ENCODE peak calls at places on chromosomes 6 and 20, in ten cellular contexts. F is AG08395; R is GM04504; D is stimulated activated CD8-positive, alpha-beta memory T cell treated with anti-CD3 and anti-CD28 coated beads, Interleukin-15, amount 100 ng/mL, for 1 hour; W is kidney tubule cell; Z is WERI-Rb-1; G is neural crest cell; K is fibroblast of lung; S is natural killer cell; E is CD4-positive, alpha-beta memory T cell. V is an unnamed sample.

GRCh38 chr6:47413752-47414516 is 63.7 kb upstream of the CD2AP start:
- DNase-seq in F (peak; percentile 63), R (no peak), D (no peak), W (peak; percentile 82), Z (peak; percentile 54), G (no peak), K (peak; percentile 64), S (no peak), E (peak; percentile 50), V (no peak)

GRCh38 chr6:37558646-37559045 is 59.0 kb upstream of the CCDC167 start:
- DNase-seq in F (no peak), R (no peak), D (no peak), W (no peak), Z (no peak), G (no peak), K (no peak), S (no peak), E (no peak), V (no peak)

GRCh38 chr20:63024573-63025392 is 18.0 kb upstream of the BHLHE23 start:
- DNase-seq in F (no peak), R (no peak), D (no peak), W (no peak), Z (peak; percentile 70), G (no peak), K (no peak), S (no peak), E (no peak), V (no peak)

GRCh38 chr6:25311251-25311910 is 32.2 kb downstream of the CARMIL1 start:
- DNase-seq in F (peak; percentile 64), R (peak; percentile 51), D (no peak), W (peak; percentile 85), Z (no peak), G (no peak), K (peak; percentile 76), S (no peak), E (no peak), V (no peak)

GRCh38 chr6:110593637-110594036 is 117.2 kb upstream of the SLC22A16 start:
- DNase-seq in F (no peak), R (no peak), D (no peak), W (no peak), Z (no peak), G (no peak), K (no peak), S (no peak), E (no peak), V (no peak)

GRCh38 chr20:10034717-10035571 is at the start of gene ANKEF1:
- DNase-seq in F (peak; percentile 60), R (peak; percentile 11), D (peak; percentile 56), W (peak; percentile 86), Z (peak; percentile 88), G (peak; percentile 57), K (peak; percentile 35), S (peak; percentile 68), E (peak; percentile 82), V (peak; percentile 3)

GRCh38 chr20:7967199-7967844 is 27.1 kb upstream of the HAO1 start:
- DNase-seq in F (peak; percentile 71), R (peak; percentile 73), D (no peak), W (peak; percentile 29), Z (peak; percentile 11), G (no peak), K (peak; percentile 85), S (no peak), E (no peak), V (peak; percentile 35)

GRCh38 chr20:5864873-5865582 is 85.3 kb downstream of the TRMT6 start:
- DNase-seq in F (peak; percentile 49), R (no peak), D (no peak), W (peak; percentile 42), Z (no peak), G (no peak), K (peak; percentile 66), S (no peak), E (peak; percentile 60), V (no peak)

GRCh38 chr6:28335040-28335563 is 846 bp downstream of the ZSCAN31 start:
- DNase-seq in F (no peak), R (no peak), D (no peak), W (no peak), Z (no peak), G (no peak), K (no peak), S (no peak), E (no peak), V (no peak)

GRCh38 chr6:11279213-11279780 is 46.8 kb upstream of the NEDD9 start:
- DNase-seq in F (peak; percentile 17), R (no peak), D (no peak), W (no peak), Z (no peak), G (no peak), K (no peak), S (no peak), E (no peak), V (no peak)

GRCh38 chr6:31575335-31575901 is at the start of gene TNF:
- DNase-seq in F (no peak), R (no peak), D (no peak), W (peak; percentile 89), Z (no peak), G (no peak), K (no peak), S (no peak), E (peak; percentile 92), V (no peak)

GRCh38 chr6:92559002-92559401 is 860.4 kb downstream of the EPHA7 start:
- DNase-seq in F (no peak), R (no peak), D (no peak), W (no peak), Z (no peak), G (no peak), K (no peak), S (no peak), E (no peak), V (no peak)

GRCh38 chr6:11168091-11168635 is 56.6 kb upstream of the ERVFRD-1 start:
- DNase-seq in F (no peak), R (no peak), D (no peak), W (no peak), Z (no peak), G (no peak), K (no peak), S (no peak), E (no peak), V (no peak)

GRCh38 chr6:88780714-88781389 is 182.6 kb downstream of the RNGTT start:
- DNase-seq in F (peak; percentile 45), R (peak; percentile 32), D (peak; percentile 12), W (peak; percentile 66), Z (peak; percentile 46), G (peak; percentile 41), K (peak; percentile 48), S (no peak), E (peak; percentile 51), V (peak; percentile 11)

GRCh38 chr20:37479925-37480691 is 40.9 kb upstream of the NNAT start:
- DNase-seq in F (no peak), R (no peak), D (no peak), W (no peak), Z (no peak), G (no peak), K (no peak), S (no peak), E (no peak), V (no peak)

GRCh38 chr20:49987868-49988690 is 5.3 kb downstream of the SNAI1 start:
- DNase-seq in F (no peak), R (no peak), D (no peak), W (peak; percentile 53), Z (no peak), G (no peak), K (peak; percentile 61), S (no peak), E (no peak), V (no peak)

GRCh38 chr6:148747493-148748160 is 797 bp downstream of the UST start:
- DNase-seq in F (no peak), R (peak; percentile 19), D (no peak), W (peak; percentile 16), Z (peak; percentile 35), G (peak; percentile 47), K (peak; percentile 45), S (peak; percentile 49), E (peak; percentile 82), V (no peak)

GRCh38 chr6:30263734-30264133 is 50.5 kb upstream of the TRIM26 start:
- DNase-seq in F (peak; percentile 60), R (peak; percentile 69), D (no peak), W (peak; percentile 61), Z (no peak), G (no peak), K (peak; percentile 67), S (no peak), E (no peak), V (peak; percentile 38)

GRCh38 chr6:42482126-42482525 is 30.4 kb upstream of the TRERF1 start:
- DNase-seq in F (no peak), R (no peak), D (no peak), W (no peak), Z (no peak), G (no peak), K (no peak), S (no peak), E (no peak), V (no peak)

GRCh38 chr6:116954335-116954734 is 77.3 kb downstream of the RFX6 start:
- DNase-seq in F (no peak), R (no peak), D (no peak), W (no peak), Z (no peak), G (no peak), K (no peak), S (no peak), E (no peak), V (no peak)

GRCh38 chr6:16130437-16130891 is 1.6 kb downstream of the MYLIP start:
- DNase-seq in F (no peak), R (no peak), D (no peak), W (peak; percentile 13), Z (peak; percentile 37), G (no peak), K (no peak), S (peak; percentile 21), E (no peak), V (no peak)

GRCh38 chr6:109052015-109052651 is 42.5 kb downstream of the SESN1 start:
- DNase-seq in F (no peak), R (no peak), D (no peak), W (no peak), Z (no peak), G (no peak), K (no peak), S (no peak), E (no peak), V (no peak)